ENCODE peak calls at places on chromosomes 2 and 18, in eight cellular contexts. J, R, C, Q, D, E, I and L are unnamed samples.

GRCh38 chr2:5691659-5692529 is at the start of gene SOX11:
- DNase-seq in J (no peak), R (peak; percentile 99), C (no peak), Q (no peak), D (no peak), E (peak; percentile 96), I (no peak), L (peak; percentile 74)

GRCh38 chr2:215430528-215431187 is 5.2 kb downstream of the FN1 start:
- DNase-seq in J (no peak), R (no peak), C (no peak), Q (peak; percentile 51), D (no peak), E (no peak), I (no peak), L (no peak)

GRCh38 chr18:76490701-76491171 is 4.3 kb downstream of the ZNF516 start:
- DNase-seq in J (no peak), R (peak; percentile 44), C (no peak), Q (peak; percentile 24), D (no peak), E (no peak), I (no peak), L (no peak)

GRCh38 chr2:141015339-141016047 is 1115.3 kb downstream of the LRP1B start:
- DNase-seq in J (no peak), R (no peak), C (no peak), Q (no peak), D (no peak), E (no peak), I (no peak), L (no peak)

GRCh38 chr2:179268277-179268935 is 3.8 kb upstream of the SESTD1 start:
- DNase-seq in J (no peak), R (no peak), C (no peak), Q (peak; percentile 47), D (peak; percentile 60), E (no peak), I (no peak), L (no peak)

GRCh38 chr2:88967844-88968243 is 276.4 kb downstream of the RPIA start:
- DNase-seq in J (peak; percentile 24), R (no peak), C (peak; percentile 17), Q (no peak), D (peak; percentile 15), E (no peak), I (no peak), L (no peak)

GRCh38 chr2:188734688-188735087 is 239.5 kb upstream of the COL3A1 start:
- DNase-seq in J (no peak), R (no peak), C (no peak), Q (no peak), D (no peak), E (no peak), I (no peak), L (peak; percentile 42)

GRCh38 chr18:46903406-46903805 is 13.9 kb downstream of the PIAS2 start:
- DNase-seq in J (no peak), R (no peak), C (no peak), Q (no peak), D (no peak), E (no peak), I (no peak), L (no peak)

GRCh38 chr2:121479882-121480522 is 50.7 kb upstream of the RNU4ATAC start:
- DNase-seq in J (no peak), R (peak; percentile 26), C (peak; percentile 18), Q (peak; percentile 44), D (no peak), E (peak; percentile 58), I (no peak), L (no peak)

GRCh38 chr2:42758751-42759150 is 5.2 kb downstream of the OXER1 start:
- DNase-seq in J (no peak), R (no peak), C (no peak), Q (no peak), D (no peak), E (no peak), I (no peak), L (no peak)

GRCh38 chr2:60849165-60849564 is 32.2 kb upstream of the REL start:
- DNase-seq in J (no peak), R (no peak), C (no peak), Q (no peak), D (no peak), E (no peak), I (no peak), L (no peak)

GRCh38 chr2:19369341-19369955 is 11.0 kb upstream of the OSR1 start:
- DNase-seq in J (peak; percentile 12), R (no peak), C (no peak), Q (no peak), D (peak; percentile 23), E (no peak), I (no peak), L (no peak)

GRCh38 chr2:128302011-128302743 is 16.5 kb downstream of the HS6ST1 start:
- DNase-seq in J (no peak), R (no peak), C (no peak), Q (no peak), D (no peak), E (no peak), I (no peak), L (no peak)

GRCh38 chr18:74498712-74499629 is 2.8 kb downstream of the CNDP2 start:
- DNase-seq in J (no peak), R (no peak), C (peak; percentile 78), Q (no peak), D (no peak), E (no peak), I (peak; percentile 56), L (no peak)

GRCh38 chr2:15043336-15044058 is 411.0 kb downstream of the LRATD1 start:
- DNase-seq in J (no peak), R (no peak), C (no peak), Q (no peak), D (no peak), E (no peak), I (no peak), L (no peak)

GRCh38 chr2:158723921-158724802 is 71.0 kb upstream of the DAPL1 start:
- DNase-seq in J (peak; percentile 35), R (no peak), C (peak; percentile 35), Q (no peak), D (peak; percentile 63), E (peak; percentile 75), I (no peak), L (no peak)

GRCh38 chr2:68925298-68925885 is 27.3 kb downstream of the GKN2 start:
- DNase-seq in J (peak; percentile 48), R (peak; percentile 55), C (peak; percentile 73), Q (peak; percentile 58), D (peak; percentile 55), E (no peak), I (peak; percentile 12), L (peak; percentile 32)

GRCh38 chr2:231780123-231780908 is 766 bp downstream of the PDE6D start:
- DNase-seq in J (no peak), R (peak; percentile 37), C (peak; percentile 48), Q (peak; percentile 46), D (peak; percentile 44), E (peak; percentile 58), I (no peak), L (no peak)

GRCh38 chr2:143840601-143841000 is 679.3 kb downstream of the ZEB2 start:
- DNase-seq in J (no peak), R (no peak), C (no peak), Q (no peak), D (no peak), E (no peak), I (no peak), L (no peak)

GRCh38 chr2:24152413-24153197 is 22.2 kb upstream of the FAM228A start:
- DNase-seq in J (no peak), R (no peak), C (no peak), Q (no peak), D (peak; percentile 43), E (no peak), I (no peak), L (no peak)

GRCh38 chr18:5311273-5312009 is 15.9 kb upstream of the ZBTB14 start:
- DNase-seq in J (no peak), R (no peak), C (no peak), Q (no peak), D (no peak), E (no peak), I (no peak), L (no peak)

GRCh38 chr2:167844714-167845530 is 402.5 kb downstream of the STK39 start:
- DNase-seq in J (peak; percentile 29), R (no peak), C (peak; percentile 81), Q (no peak), D (peak; percentile 36), E (peak; percentile 75), I (no peak), L (no peak)

GRCh38 chr18:30491815-30492551 is 550.6 kb downstream of the DSC3 start:
- DNase-seq in J (no peak), R (no peak), C (no peak), Q (no peak), D (no peak), E (no peak), I (no peak), L (no peak)

GRCh38 chr2:8545676-8546318 is 136.1 kb upstream of the ID2 start:
- DNase-seq in J (no peak), R (no peak), C (no peak), Q (no peak), D (no peak), E (no peak), I (no peak), L (no peak)
- H3K9ac ChIP-seq in J (no peak overlapping the region), R (no peak overlapping the region), C (no peak overlapping the region), Q (no peak overlapping the region), D (no peak overlapping the region), E (no peak overlapping the region), I (no peak overlapping the region), L (no peak overlapping the region)

GRCh38 chr2:57504787-57505186 is 541.8 kb upstream of the VRK2 start:
- DNase-seq in J (no peak), R (no peak), C (no peak), Q (no peak), D (no peak), E (no peak), I (no peak), L (no peak)
- TF ChIP-seq POLR2AphosphoS5 in J (no peak), R (no peak), C (no peak), Q (no peak), D (no peak), E (no peak), I (no peak), L (no peak)

GRCh38 chr2:170856066-170856465 is 39.4 kb downstream of the GAD1 start:
- DNase-seq in J (no peak), R (no peak), C (no peak), Q (no peak), D (no peak), E (no peak), I (no peak), L (no peak)
- H3K9ac ChIP-seq in J (no peak overlapping the region), R (no peak overlapping the region), C (no peak overlapping the region), Q (no peak overlapping the region), D (no peak overlapping the region), E (no peak overlapping the region), I (no peak overlapping the region), L (no peak overlapping the region)

GRCh38 chr2:47599171-47599570 is 183.8 kb upstream of the MSH6 start:
- DNase-seq in J (no peak), R (no peak), C (no peak), Q (no peak), D (no peak), E (no peak), I (no peak), L (no peak)

GRCh38 chr2:47598476-47598875 is 184.5 kb upstream of the MSH6 start:
- DNase-seq in J (no peak), R (no peak), C (no peak), Q (no peak), D (no peak), E (no peak), I (no peak), L (no peak)

GRCh38 chr2:47606172-47606571 is 176.8 kb upstream of the MSH6 start:
- DNase-seq in J (no peak), R (no peak), C (no peak), Q (no peak), D (no peak), E (no peak), I (no peak), L (no peak)

GRCh38 chr2:47602996-47603395 is 179.9 kb upstream of the MSH6 start:
- DNase-seq in J (no peak), R (no peak), C (no peak), Q (no peak), D (no peak), E (no peak), I (no peak), L (no peak)

GRCh38 chr2:47601518-47602015 is 181.4 kb upstream of the MSH6 start:
- DNase-seq in J (no peak), R (no peak), C (no peak), Q (no peak), D (no peak), E (no peak), I (no peak), L (no peak)
- TF ChIP-seq POLR2AphosphoS5 in J (no peak), R (no peak), C (no peak), Q (no peak), D (no peak), E (no peak), I (no peak), L (no peak)